ENCODE peak calls at places on chromosomes 2 and 18, in six cellular contexts. T, W, A, N, O and M are unnamed samples.

GRCh38 chr18:23828426-23828825 is 139.2 kb downstream of the LAMA3 start:
- DNase-seq in O (peak; percentile 96), T (peak; percentile 88), N (peak; percentile 15), A (no peak), W (no peak), M (peak; percentile 16)

GRCh38 chr2:46494596-46494995 is 15.2 kb downstream of the TMEM247 start:
- DNase-seq in O (no peak), N (no peak), W (no peak), A (no peak), T (no peak), M (no peak)

GRCh38 chr18:24014986-24015896 is 687 bp downstream of the TTC39C start:
- DNase-seq in T (peak; percentile 48), N (peak; percentile 70), A (peak; percentile 55), W (peak; percentile 62), O (peak; percentile 71), M (peak; percentile 50)

GRCh38 chr2:150624001-150624401 is 136.5 kb upstream of the RND3 start:
- DNase-seq in T (peak; percentile 65), A (no peak), O (no peak), N (peak; percentile 27), W (no peak), M (no peak)

GRCh38 chr18:28455971-28456370 is 279.0 kb upstream of the CDH2 start:
- DNase-seq in O (no peak), A (no peak), N (no peak), T (no peak), W (no peak), M (no peak)

GRCh38 chr2:116696223-116696622 is 1118.3 kb upstream of the DDX18 start:
- DNase-seq in N (no peak), T (no peak), A (no peak), O (peak; percentile 0), W (no peak), M (no peak)

GRCh38 chr18:79583426-79583825 is 96.2 kb upstream of the CTDP1 start:
- DNase-seq in A (no peak), O (no peak), N (no peak), W (no peak), T (no peak), M (peak; percentile 2)

GRCh38 chr18:21489119-21489750 is 111.3 kb downstream of the ESCO1 start:
- DNase-seq in O (peak; percentile 68), W (peak; percentile 47), T (no peak), A (peak; percentile 64), N (peak; percentile 72), M (peak; percentile 53)

GRCh38 chr2:156430978-156431358 is 5.2 kb upstream of the GPD2 start:
- DNase-seq in T (peak; percentile 91), A (no peak), N (peak; percentile 43), W (no peak), O (peak; percentile 72), M (no peak)